ENCODE peak calls at places on chromosomes 4 and X, in five cellular contexts. One of them, this sample, is unnamed.

GRCh38 chrX:10769165-10769564 is 148.8 kb upstream of the MID1 start:
- DNase-seq in HTR-8/SVneo: peak
- DNase-seq in NCI-H1417: peak
- DNase-seq in epithelial cell of esophagus: peak
- DNase-seq in ureter: no peak
- DNase-seq in this sample: peak

GRCh38 chrX:39859991-39860861 is 237.5 kb downstream of the BCOR start:
- DNase-seq in HTR-8/SVneo: no peak
- DNase-seq in NCI-H1417: peak
- DNase-seq in epithelial cell of esophagus: peak
- DNase-seq in ureter: no peak
- DNase-seq in this sample: peak

GRCh38 chr4:3220586-3221494 is 28.1 kb upstream of the MSANTD1 start:
- DNase-seq in HTR-8/SVneo: no peak
- DNase-seq in NCI-H1417: no peak
- DNase-seq in epithelial cell of esophagus: no peak
- DNase-seq in ureter: no peak
- DNase-seq in this sample: no peak

GRCh38 chr4:52604215-52604614 is 54.9 kb downstream of the USP46 start:
- DNase-seq in HTR-8/SVneo: no peak
- DNase-seq in NCI-H1417: no peak
- DNase-seq in epithelial cell of esophagus: no peak
- DNase-seq in ureter: no peak
- DNase-seq in this sample: no peak

GRCh38 chrX:45803383-45803921 is 602.8 kb upstream of the DIPK2B start:
- DNase-seq in HTR-8/SVneo: peak
- DNase-seq in NCI-H1417: no peak
- DNase-seq in epithelial cell of esophagus: peak
- DNase-seq in ureter: no peak
- DNase-seq in this sample: peak

GRCh38 chrX:123814343-123814742 is 45.5 kb upstream of the XIAP start:
- DNase-seq in HTR-8/SVneo: no peak
- DNase-seq in NCI-H1417: no peak
- DNase-seq in epithelial cell of esophagus: peak
- DNase-seq in ureter: no peak
- DNase-seq in this sample: peak

GRCh38 chr4:138952405-138952804 is 63.2 kb upstream of the NOCT start:
- DNase-seq in HTR-8/SVneo: no peak
- DNase-seq in NCI-H1417: no peak
- DNase-seq in epithelial cell of esophagus: peak
- DNase-seq in ureter: no peak
- DNase-seq in this sample: peak

GRCh38 chr4:3501126-3501824 is 30.9 kb downstream of the LRPAP1 start:
- DNase-seq in HTR-8/SVneo: no peak
- DNase-seq in NCI-H1417: no peak
- DNase-seq in epithelial cell of esophagus: no peak
- DNase-seq in ureter: no peak
- DNase-seq in this sample: no peak

GRCh38 chr4:102627831-102628523 is 126.8 kb downstream of the NFKB1 start:
- DNase-seq in HTR-8/SVneo: no peak
- DNase-seq in NCI-H1417: no peak
- DNase-seq in epithelial cell of esophagus: peak
- DNase-seq in ureter: no peak
- DNase-seq in this sample: peak

GRCh38 chr4:186810613-186811150 is 87.0 kb upstream of the FAT1 start:
- DNase-seq in HTR-8/SVneo: no peak
- DNase-seq in NCI-H1417: peak
- DNase-seq in epithelial cell of esophagus: no peak
- DNase-seq in ureter: no peak
- DNase-seq in this sample: no peak

GRCh38 chr4:16931906-16932305 is 33.5 kb upstream of the LDB2 start:
- DNase-seq in HTR-8/SVneo: no peak
- DNase-seq in NCI-H1417: no peak
- DNase-seq in epithelial cell of esophagus: no peak
- DNase-seq in ureter: no peak
- DNase-seq in this sample: no peak

GRCh38 chr4:13910556-13910955 is 283.0 kb upstream of the BOD1L1 start:
- DNase-seq in HTR-8/SVneo: no peak
- DNase-seq in NCI-H1417: no peak
- DNase-seq in epithelial cell of esophagus: no peak
- DNase-seq in ureter: no peak
- DNase-seq in this sample: no peak

GRCh38 chr4:144645621-144646522 is at the start of gene HHIP:
- DNase-seq in HTR-8/SVneo: peak
- DNase-seq in NCI-H1417: peak
- DNase-seq in epithelial cell of esophagus: peak
- DNase-seq in ureter: no peak
- DNase-seq in this sample: peak

GRCh38 chrX:135425026-135425425 is 3.3 kb downstream of the SMIM10L2A start:
- DNase-seq in HTR-8/SVneo: no peak
- DNase-seq in NCI-H1417: no peak
- DNase-seq in epithelial cell of esophagus: no peak
- DNase-seq in ureter: no peak
- DNase-seq in this sample: no peak

GRCh38 chr4:10457255-10457801 is at the start of gene ZNF518B:
- DNase-seq in HTR-8/SVneo: peak
- DNase-seq in NCI-H1417: peak
- DNase-seq in epithelial cell of esophagus: peak
- DNase-seq in ureter: peak
- DNase-seq in this sample: peak

GRCh38 chrX:70479197-70479969 is 34.7 kb downstream of the DLG3 start:
- DNase-seq in HTR-8/SVneo: peak
- DNase-seq in NCI-H1417: no peak
- DNase-seq in epithelial cell of esophagus: peak
- DNase-seq in ureter: no peak
- DNase-seq in this sample: peak

GRCh38 chrX:134460861-134461218 is 875 bp downstream of the HPRT1 start:
- DNase-seq in HTR-8/SVneo: no peak
- DNase-seq in NCI-H1417: peak
- DNase-seq in epithelial cell of esophagus: peak
- DNase-seq in ureter: no peak
- DNase-seq in this sample: peak

GRCh38 chr4:102165584-102165983 is 179.7 kb downstream of the SLC39A8 start:
- DNase-seq in HTR-8/SVneo: no peak
- DNase-seq in NCI-H1417: no peak
- DNase-seq in epithelial cell of esophagus: no peak
- DNase-seq in ureter: no peak
- DNase-seq in this sample: no peak

GRCh38 chr4:157043131-157043530 is 32.8 kb upstream of the GLRB start:
- DNase-seq in HTR-8/SVneo: peak
- DNase-seq in NCI-H1417: peak
- DNase-seq in epithelial cell of esophagus: peak
- DNase-seq in ureter: no peak
- DNase-seq in this sample: peak

GRCh38 chr4:173169428-173170209 is 1.0 kb downstream of the GALNT7 start:
- DNase-seq in HTR-8/SVneo: peak
- DNase-seq in NCI-H1417: peak
- DNase-seq in epithelial cell of esophagus: peak
- DNase-seq in ureter: peak
- DNase-seq in this sample: peak

GRCh38 chrX:10549280-10549679 is 71.1 kb downstream of the MID1 start:
- DNase-seq in HTR-8/SVneo: no peak
- DNase-seq in NCI-H1417: peak
- DNase-seq in epithelial cell of esophagus: peak
- DNase-seq in ureter: no peak
- DNase-seq in this sample: peak

GRCh38 chr4:78369691-78370090 is 181.9 kb upstream of the ANXA3 start:
- DNase-seq in HTR-8/SVneo: no peak
- DNase-seq in NCI-H1417: peak
- DNase-seq in epithelial cell of esophagus: peak
- DNase-seq in ureter: no peak
- DNase-seq in this sample: no peak

GRCh38 chr4:15078682-15079642 is 76.7 kb downstream of the CPEB2 start:
- DNase-seq in HTR-8/SVneo: no peak
- DNase-seq in NCI-H1417: no peak
- DNase-seq in epithelial cell of esophagus: peak
- DNase-seq in ureter: no peak
- DNase-seq in this sample: peak

GRCh38 chr4:26238782-26239647 is 81.8 kb upstream of the RBPJ start:
- DNase-seq in HTR-8/SVneo: no peak
- DNase-seq in NCI-H1417: peak
- DNase-seq in epithelial cell of esophagus: no peak
- DNase-seq in ureter: no peak
- DNase-seq in this sample: peak

GRCh38 chr4:149684516-149684915 is 131.1 kb downstream of the IQCM start:
- DNase-seq in HTR-8/SVneo: no peak
- DNase-seq in NCI-H1417: no peak
- DNase-seq in epithelial cell of esophagus: no peak
- DNase-seq in ureter: no peak
- DNase-seq in this sample: no peak

GRCh38 chr4:94828882-94829281 is 71.1 kb downstream of the BMPR1B start:
- DNase-seq in HTR-8/SVneo: no peak
- DNase-seq in NCI-H1417: no peak
- DNase-seq in epithelial cell of esophagus: peak
- DNase-seq in ureter: no peak
- DNase-seq in this sample: no peak

GRCh38 chrX:120419465-120419864 is 49.6 kb downstream of the LAMP2 start:
- DNase-seq in HTR-8/SVneo: no peak
- DNase-seq in NCI-H1417: no peak
- DNase-seq in epithelial cell of esophagus: no peak
- DNase-seq in ureter: no peak
- DNase-seq in this sample: no peak

GRCh38 chr4:94126669-94127068 is 81.0 kb upstream of the SMARCAD1 start:
- DNase-seq in HTR-8/SVneo: no peak
- DNase-seq in NCI-H1417: peak
- DNase-seq in epithelial cell of esophagus: peak
- DNase-seq in ureter: no peak
- DNase-seq in this sample: no peak

GRCh38 chrX:132171881-132172280 is 44.1 kb upstream of the FRMD7 start:
- DNase-seq in HTR-8/SVneo: no peak
- DNase-seq in NCI-H1417: no peak
- DNase-seq in epithelial cell of esophagus: peak
- DNase-seq in ureter: no peak
- DNase-seq in this sample: no peak

GRCh38 chr4:145734576-145735329 is 54.8 kb downstream of the C4orf51 start:
- DNase-seq in HTR-8/SVneo: peak
- DNase-seq in NCI-H1417: no peak
- DNase-seq in epithelial cell of esophagus: peak
- DNase-seq in ureter: peak
- DNase-seq in this sample: peak

GRCh38 chr4:63589796-63590195 is 819.5 kb downstream of the TECRL start:
- DNase-seq in HTR-8/SVneo: no peak
- DNase-seq in NCI-H1417: no peak
- DNase-seq in epithelial cell of esophagus: no peak
- DNase-seq in ureter: no peak
- DNase-seq in this sample: no peak

GRCh38 chr4:8921465-8921864 is 49.8 kb upstream of the HMX1 start:
- DNase-seq in HTR-8/SVneo: no peak
- DNase-seq in NCI-H1417: no peak
- DNase-seq in epithelial cell of esophagus: no peak
- DNase-seq in ureter: no peak
- DNase-seq in this sample: no peak

GRCh38 chrX:103779156-103779555 is 2.5 kb downstream of the PLP1 start:
- DNase-seq in HTR-8/SVneo: no peak
- DNase-seq in NCI-H1417: peak
- DNase-seq in epithelial cell of esophagus: no peak
- DNase-seq in ureter: no peak
- DNase-seq in this sample: no peak

GRCh38 chr4:23999714-24000113 is 109.9 kb upstream of the PPARGC1A start:
- DNase-seq in HTR-8/SVneo: peak
- DNase-seq in NCI-H1417: no peak
- DNase-seq in epithelial cell of esophagus: peak
- DNase-seq in ureter: no peak
- DNase-seq in this sample: peak